ENCODE peak calls at places on chromosomes 12 and 14, in six cellular contexts. T, J, D, S, E and V are unnamed samples.
A peak's percentile ranks its signal among the peaks of the same experiment; 100 is the strongest.

GRCh38 chr14:105430535-105430934 is 10.9 kb downstream of the MTA1 start:
- DNase-seq in T (no peak), J (no peak), D (no peak), S (peak; percentile 70), E (no peak), V (peak; percentile 65)

GRCh38 chr12:109757671-109758265 is 44.1 kb downstream of the FAM222A start:
- DNase-seq in T (peak; percentile 27), J (no peak), D (peak; percentile 10), S (no peak), E (no peak), V (no peak)

GRCh38 chr12:115405471-115405860 is 721.5 kb upstream of the TBX3 start:
- DNase-seq in T (no peak), J (no peak), D (no peak), S (no peak), E (no peak), V (no peak)

GRCh38 chr12:9646794-9647622 is 22.5 kb upstream of the CLEC2D start:
- DNase-seq in T (no peak), J (peak; percentile 70), D (no peak), S (peak; percentile 25), E (no peak), V (peak; percentile 13)

GRCh38 chr12:11022520-11022919 is at the start of gene TAS2R19:
- DNase-seq in T (no peak), J (no peak), D (no peak), S (no peak), E (no peak), V (no peak)

GRCh38 chr14:22882529-22883190 is 362 bp upstream of the REM2 start:
- DNase-seq in T (no peak), J (peak; percentile 56), D (no peak), S (no peak), E (no peak), V (peak; percentile 11)

GRCh38 chr12:87270894-87271293 is 758.3 kb downstream of the C12orf50 start:
- DNase-seq in T (no peak), J (no peak), D (no peak), S (peak; percentile 75), E (no peak), V (no peak)

GRCh38 chr12:95646781-95647184 is 95.5 kb upstream of the USP44 start:
- DNase-seq in T (no peak), J (no peak), D (no peak), S (peak; percentile 57), E (no peak), V (peak; percentile 69)

GRCh38 chr14:51327376-51327775 is 87.3 kb downstream of the TMX1 start:
- DNase-seq in T (no peak), J (no peak), D (no peak), S (no peak), E (no peak), V (peak; percentile 42)

GRCh38 chr14:101600891-101601602 is 39.8 kb downstream of the DIO3 start:
- DNase-seq in T (no peak), J (no peak), D (no peak), S (no peak), E (no peak), V (no peak)

GRCh38 chr12:43737646-43738045 is 20.9 kb downstream of the PUS7L start:
- DNase-seq in T (no peak), J (no peak), D (no peak), S (peak; percentile 33), E (no peak), V (peak; percentile 6)